ENCODE peak calls at places on chromosome 19, in six cellular contexts. M is fibroblast of lung, W is ascending aorta, G is H9, Z is neural progenitor cell, F is tibial nerve. T is an unnamed sample.

GRCh38 chr19:49556412-49557398 is 23.7 kb downstream of the NOSIP start:
- DNase-seq in F (no peak), Z (peak; percentile 18), W (no peak), G (peak; percentile 92), M (peak; percentile 29), T (no peak)

GRCh38 chr19:49339364-49340068 is 4.3 kb downstream of the CD37 start:
- DNase-seq in M (peak; percentile 91), G (peak; percentile 98), F (peak; percentile 73), Z (peak; percentile 97), W (peak; percentile 94), T (peak; percentile 93)

GRCh38 chr19:12720851-12721655 is 2.7 kb downstream of the TNPO2 start:
- DNase-seq in W (no peak), G (no peak), Z (peak; percentile 47), M (peak; percentile 25), F (no peak), T (no peak)

GRCh38 chr19:13999085-13999484 is 7.0 kb downstream of the RFX1 start:
- DNase-seq in M (no peak), W (no peak), Z (no peak), G (no peak), F (no peak), T (no peak)

GRCh38 chr19:31717316-31717715 is 368.1 kb upstream of the TSHZ3 start:
- DNase-seq in M (peak; percentile 14), G (no peak), F (no peak), W (no peak), Z (no peak), T (no peak)

GRCh38 chr19:13839938-13840750 is 36.8 kb upstream of the NANOS3 start:
- DNase-seq in F (no peak), G (peak; percentile 28), M (peak; percentile 41), Z (no peak), W (peak; percentile 86), T (peak; percentile 56)

GRCh38 chr19:16417660-16418596 is 53.8 kb downstream of the EPS15L1 start:
- DNase-seq in Z (peak; percentile 81), W (peak; percentile 82), M (peak; percentile 35), G (peak; percentile 89), F (peak; percentile 72), T (peak; percentile 68)

GRCh38 chr19:49657493-49658138 is 8.0 kb downstream of the IRF3 start:
- DNase-seq in M (no peak), F (no peak), W (no peak), G (no peak), Z (no peak), T (no peak)

GRCh38 chr19:15276620-15277019 is 44.4 kb upstream of the EPHX3 start:
- DNase-seq in F (no peak), M (no peak), W (no peak), G (no peak), Z (no peak), T (peak; percentile 67)

GRCh38 chr19:2243274-2244121 is 5.6 kb upstream of the AMH start:
- DNase-seq in Z (no peak), W (no peak), M (no peak), G (no peak), F (no peak), T (no peak)

GRCh38 chr19:6530385-6531162 is at the start of gene TNFSF9:
- DNase-seq in W (peak; percentile 90), G (peak; percentile 92), Z (peak; percentile 92), M (peak; percentile 79), F (peak; percentile 84), T (peak; percentile 87)

GRCh38 chr19:18401580-18402112 is 4.2 kb upstream of the LRRC25 start:
- DNase-seq in G (no peak), M (peak; percentile 49), Z (peak; percentile 57), F (no peak), W (peak; percentile 80), T (no peak)

GRCh38 chr19:19749332-19750130 is 16.6 kb upstream of the ZNF14 start:
- DNase-seq in M (no peak), Z (no peak), F (no peak), G (no peak), W (peak; percentile 53), T (peak; percentile 43)

GRCh38 chr19:52492991-52493470 is 34.4 kb upstream of the ZNF808 start:
- DNase-seq in G (peak; percentile 85), M (no peak), W (no peak), F (no peak), Z (peak; percentile 81), T (peak; percentile 18)

GRCh38 chr19:5993516-5994406 is 15.8 kb upstream of the RANBP3 start:
- DNase-seq in G (no peak), Z (no peak), F (no peak), W (no peak), M (no peak), T (no peak)

GRCh38 chr19:18373892-18374629 is 11.9 kb upstream of the GDF15 start:
- DNase-seq in G (peak; percentile 99), W (peak; percentile 96), F (peak; percentile 83), Z (peak; percentile 52), M (peak; percentile 99), T (peak; percentile 80)

GRCh38 chr19:409006-409514 is at the start of gene C2CD4C:
- DNase-seq in W (peak; percentile 60), Z (peak; percentile 71), M (no peak), F (peak; percentile 10), G (peak; percentile 41), T (peak; percentile 43)

GRCh38 chr19:10305139-10305806 is 4.3 kb downstream of the ZGLP1 start:
- DNase-seq in G (no peak), W (no peak), F (no peak), Z (no peak), M (peak; percentile 68), T (no peak)

GRCh38 chr19:18205180-18205915 is 1.5 kb upstream of the RAB3A start:
- DNase-seq in F (peak; percentile 79), G (peak; percentile 58), W (peak; percentile 92), M (peak; percentile 74), Z (peak; percentile 77), T (peak; percentile 78)

GRCh38 chr19:54434862-54435174 is 14.2 kb upstream of the LENG8 start:
- DNase-seq in M (no peak), F (no peak), W (no peak), G (no peak), Z (no peak), T (no peak)

GRCh38 chr19:48925240-48925843 is 8.2 kb upstream of the DHDH start:
- DNase-seq in W (no peak), M (peak; percentile 93), G (no peak), F (no peak), Z (no peak), T (no peak)

GRCh38 chr19:43439183-43440063 is 24.7 kb downstream of the TEX101 start:
- DNase-seq in G (no peak), W (no peak), F (no peak), Z (no peak), M (peak; percentile 19), T (no peak)

GRCh38 chr19:50568321-50569022 is at the start of gene LRRC4B:
- DNase-seq in W (no peak), G (peak; percentile 68), M (no peak), F (no peak), Z (peak; percentile 79), T (peak; percentile 35)

DNA sequence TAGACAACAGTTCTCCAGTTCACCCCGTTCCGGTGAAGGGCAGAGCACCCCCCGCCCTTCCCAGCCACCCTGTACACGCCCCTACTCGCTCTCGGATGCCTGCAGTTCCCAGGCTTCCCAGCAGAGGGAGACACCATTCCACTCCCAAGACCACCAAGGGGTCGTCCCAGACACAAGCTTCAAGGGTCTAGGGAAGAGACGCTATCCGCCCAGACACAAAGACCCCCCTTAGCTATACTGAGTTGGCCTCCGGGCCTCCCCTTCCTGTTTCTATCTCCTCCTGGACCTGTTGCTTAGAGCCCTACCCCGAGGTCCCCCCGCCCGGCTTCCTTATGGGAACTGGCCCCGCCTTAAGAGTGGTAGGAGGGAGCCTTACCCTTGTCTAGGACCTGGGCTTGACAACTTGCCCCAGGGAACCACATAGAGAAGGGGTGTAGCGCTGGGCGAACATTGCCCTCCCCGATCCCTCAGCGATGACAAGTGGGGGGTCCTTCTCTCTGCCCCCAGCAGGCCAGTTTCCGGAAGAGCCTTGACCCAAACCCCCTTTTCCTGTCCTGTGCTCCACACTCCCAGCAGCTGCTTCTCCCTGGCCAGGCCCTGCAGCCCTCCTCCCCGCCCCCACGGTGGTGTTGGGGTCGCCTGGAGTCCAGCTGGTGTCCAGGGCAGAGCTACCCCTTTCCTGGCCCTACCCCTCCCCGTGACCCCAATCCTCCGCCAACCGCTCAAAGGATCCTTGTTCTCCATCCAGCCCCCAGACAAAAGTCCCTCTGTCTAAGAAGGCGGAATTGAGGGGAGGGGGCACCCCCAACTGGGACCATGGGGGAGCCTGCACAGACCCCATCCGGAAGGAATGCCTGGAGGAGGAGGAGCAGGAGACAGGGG is 726 bp upstream of the FXYD3 start:
- DNase-seq in G (peak; percentile 87), W (peak; percentile 80), F (peak; percentile 75), Z (peak; percentile 85), M (peak; percentile 29), T (no peak)
- H3K4me1 ChIP-seq in G (no peaks in the 10 kb centered on the region), W (peaks cover 4% of the 10 kb centered on the region), F (no peaks in the 10 kb centered on the region), Z (peaks cover 11% of the 10 kb centered on the region), M (no peaks in the 10 kb centered on the region), T (no peaks in the 10 kb centered on the region)

DNA sequence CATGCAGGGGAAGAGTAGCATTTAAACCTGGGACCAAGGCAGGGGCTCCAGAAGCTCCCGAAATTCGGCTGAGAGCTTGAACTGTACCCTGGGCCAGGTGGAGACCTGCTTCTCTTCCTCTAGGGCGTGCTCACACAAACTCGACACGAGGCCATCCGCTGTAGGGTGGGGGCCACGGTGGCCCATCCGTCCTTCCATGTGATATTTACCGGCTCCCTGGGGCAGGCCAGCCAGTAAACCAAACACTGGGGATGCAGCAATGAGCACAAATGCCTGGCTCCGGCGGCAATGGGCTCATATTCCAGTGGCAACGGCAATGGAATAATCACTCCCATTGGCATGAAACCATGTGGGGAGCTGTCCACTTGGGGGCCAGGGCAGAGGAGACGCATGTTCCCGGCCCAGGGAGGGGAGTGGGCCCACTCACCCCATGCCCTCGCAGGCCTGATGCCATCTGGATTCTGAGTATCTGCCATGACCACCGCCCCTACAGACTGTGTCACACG is 10.8 kb downstream of the SH3GL1 start:
- DNase-seq in W (no peak), F (no peak), Z (no peak), M (no peak), G (no peak), T (no peak)
- H3K27ac ChIP-seq in W (peak overlapping the region; percentile 63), F (peak overlapping the region; percentile 74), Z (peak overlapping the region; percentile 96), M (peak overlapping the region; percentile 86), G (no peak overlapping the region), T (peak overlapping the region; percentile 88)

DNA sequence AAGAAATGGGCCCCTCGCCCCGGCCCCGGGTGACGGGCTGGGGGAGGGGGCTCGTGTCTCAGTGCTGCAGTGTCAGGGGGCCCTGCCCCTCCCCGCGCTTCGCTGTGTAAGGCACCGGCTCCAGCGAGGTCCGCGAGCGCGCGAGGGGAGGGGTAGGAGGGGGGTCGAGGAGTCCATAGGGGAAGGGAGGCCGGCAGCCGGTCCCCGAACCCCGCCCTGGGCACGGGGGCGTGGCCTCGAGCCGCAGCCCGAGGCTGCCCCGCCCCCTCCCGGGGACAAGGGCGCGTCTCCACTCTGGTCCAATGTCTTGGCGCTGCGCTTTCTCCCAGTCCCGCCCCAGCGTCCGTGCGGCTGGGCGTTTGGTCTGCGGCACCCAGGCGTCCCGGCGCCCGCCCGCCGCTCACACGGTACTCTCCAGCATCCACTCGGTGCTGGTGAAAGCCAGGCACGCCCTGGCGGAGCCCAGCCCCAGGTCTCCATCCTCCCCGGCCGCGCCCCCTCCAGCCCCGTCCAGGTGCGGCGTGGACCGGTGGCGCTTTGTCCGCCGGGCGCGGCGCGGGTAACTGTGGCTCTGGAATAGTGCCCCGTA is 11.1 kb downstream of the IFNL1 start:
- DNase-seq in F (no peak), G (peak; percentile 83), M (no peak), Z (peak; percentile 93), W (no peak), T (no peak)
- TF ChIP-seq CTCF in F (no peak), G (no peak), M (no peak), Z (no peak), W (no peak), T (no peak)

DNA sequence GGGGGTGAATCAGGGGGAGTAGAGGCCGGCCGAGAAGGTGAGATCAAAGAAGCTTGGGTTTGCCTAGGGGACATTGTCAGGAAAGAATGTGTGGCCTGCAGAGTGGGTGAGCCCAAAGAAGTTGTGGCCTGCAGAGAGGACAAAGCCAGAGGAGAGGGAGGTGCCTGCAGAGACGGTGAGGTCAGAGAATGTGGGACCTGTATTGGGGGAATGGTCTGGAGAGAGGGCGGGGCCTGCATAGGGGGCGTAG is 3.0 kb downstream of the PRR36 start:
- DNase-seq in Z (no peak), F (no peak), M (no peak), G (no peak), W (no peak), T (no peak)
- H3K4me1 ChIP-seq in Z (peaks cover 11% of the 10 kb centered on the region), F (no peaks in the 10 kb centered on the region), M (peaks cover 7% of the 10 kb centered on the region), G (no peaks in the 10 kb centered on the region), W (peaks cover 15% of the 10 kb centered on the region), T (no peaks in the 10 kb centered on the region)

T was measured in right lobe of liver.